ENCODE peak calls at places on chromosome 2, in five cellular contexts. K, I, O, L and U are unnamed samples.

GRCh38 chr2:26691881-26692813 is at the start of gene KCNK3:
- DNase-seq in K (no peak), I (peak), O (no peak), L (peak), U (peak)

GRCh38 chr2:74440378-74441110 is 1.2 kb downstream of the RTKN start:
- DNase-seq in K (peak), I (peak), O (no peak), L (peak), U (peak)

GRCh38 chr2:167697194-167697593 is 550.2 kb downstream of the STK39 start:
- DNase-seq in K (no peak), I (no peak), O (no peak), L (no peak), U (no peak)

GRCh38 chr2:30956995-30957394 is 149.7 kb upstream of the CAPN13 start:
- DNase-seq in K (no peak), I (no peak), O (no peak), L (no peak), U (no peak)

GRCh38 chr2:104033399-104033798 is 820.5 kb upstream of the POU3F3 start:
- DNase-seq in K (no peak), I (no peak), O (no peak), L (no peak), U (no peak)

GRCh38 chr2:240983361-240983995 is 14.9 kb upstream of the SNED1 start:
- DNase-seq in K (no peak), I (peak), O (no peak), L (no peak), U (peak)

GRCh38 chr2:105712981-105713596 is 31.6 kb upstream of the NCK2 start:
- DNase-seq in K (no peak), I (no peak), O (no peak), L (peak), U (peak)

GRCh38 chr2:65031341-65032015 is 24.7 kb upstream of the CEP68 start:
- DNase-seq in K (no peak), I (no peak), O (no peak), L (no peak), U (no peak)

GRCh38 chr2:46306320-46306719 is 9.1 kb downstream of the EPAS1 start:
- DNase-seq in K (no peak), I (no peak), O (no peak), L (peak), U (no peak)

GRCh38 chr2:26346454-26347053 is at the start of gene ADGRF3:
- DNase-seq in K (peak), I (peak), O (no peak), L (peak), U (peak)

GRCh38 chr2:57669570-57669969 is 377.0 kb upstream of the VRK2 start:
- DNase-seq in K (no peak), I (no peak), O (no peak), L (no peak), U (no peak)

GRCh38 chr2:237669628-237670351 is 42.4 kb downstream of the LRRFIP1 start:
- DNase-seq in K (no peak), I (no peak), O (peak), L (peak), U (peak)

GRCh38 chr2:101823347-101823791 is 125.9 kb downstream of the MAP4K4 start:
- DNase-seq in K (peak), I (peak), O (peak), L (peak), U (peak)

GRCh38 chr2:16359961-16360360 is 305.7 kb downstream of the CYRIA start:
- DNase-seq in K (no peak), I (no peak), O (no peak), L (no peak), U (no peak)

GRCh38 chr2:46339676-46340459 is 42.7 kb downstream of the EPAS1 start:
- DNase-seq in K (no peak), I (no peak), O (no peak), L (no peak), U (peak)

GRCh38 chr2:111116016-111116746 is 4.5 kb upstream of the BCL2L11 start:
- DNase-seq in K (no peak), I (no peak), O (no peak), L (no peak), U (no peak)

GRCh38 chr2:170222298-170222697 is 44.4 kb downstream of the MYO3B start:
- DNase-seq in K (no peak), I (no peak), O (peak), L (no peak), U (no peak)

GRCh38 chr2:225002039-225002655 is 40.1 kb downstream of the DOCK10 start:
- DNase-seq in K (no peak), I (peak), O (no peak), L (peak), U (peak)

GRCh38 chr2:219997341-219997851 is 370.0 kb downstream of the SLC4A3 start:
- DNase-seq in K (no peak), I (peak), O (no peak), L (peak), U (peak)